ENCODE peak calls at places on chromosome 9, in seven cellular contexts. Y, G, Q, W, T, U and C are unnamed samples.

GRCh38 chr9:90099262-90099982 is 494.6 kb downstream of the GADD45G start:
- DNase-seq in Y (no peak), G (no peak), Q (peak; percentile 13), W (no peak), T (no peak), U (no peak), C (no peak)

GRCh38 chr9:96553070-96553469 is 66.6 kb downstream of the CDC14B start:
- DNase-seq in Y (no peak), G (no peak), Q (peak; percentile 88), W (no peak), T (no peak), U (no peak), C (no peak)

GRCh38 chr9:69549310-69550202 is 122.6 kb downstream of the APBA1 start:
- DNase-seq in Y (no peak), G (no peak), Q (peak; percentile 61), W (no peak), T (peak; percentile 78), U (no peak), C (no peak)

GRCh38 chr9:134621558-134622110 is 20.0 kb upstream of the COL5A1 start:
- DNase-seq in Y (peak; percentile 33), G (peak; percentile 1), Q (no peak), W (no peak), T (no peak), U (no peak), C (peak; percentile 13)

GRCh38 chr9:121912812-121913627 is 180.1 kb downstream of the TTLL11 start:
- DNase-seq in Y (no peak), G (no peak), Q (peak; percentile 44), W (no peak), T (no peak), U (no peak), C (no peak)

GRCh38 chr9:134497283-134497860 is 144.2 kb upstream of the COL5A1 start:
- DNase-seq in Y (peak; percentile 3), G (no peak), Q (peak; percentile 43), W (no peak), T (peak; percentile 86), U (no peak), C (no peak)

GRCh38 chr9:69115621-69116020 is 58.5 kb upstream of the TJP2 start:
- DNase-seq in Y (no peak), G (no peak), Q (no peak), W (no peak), T (peak; percentile 94), U (no peak), C (no peak)

GRCh38 chr9:89701221-89701798 is 96.5 kb downstream of the GADD45G start:
- DNase-seq in Y (no peak), G (no peak), Q (no peak), W (no peak), T (no peak), U (no peak), C (no peak)

GRCh38 chr9:18324928-18325327 is 149.0 kb upstream of the ADAMTSL1 start:
- DNase-seq in Y (no peak), G (no peak), Q (peak; percentile 46), W (no peak), T (no peak), U (no peak), C (no peak)

GRCh38 chr9:6024035-6024554 is 8.7 kb upstream of the RANBP6 start:
- DNase-seq in Y (no peak), G (no peak), Q (no peak), W (no peak), T (peak; percentile 58), U (no peak), C (no peak)

GRCh38 chr9:124899845-124900244 is 37.9 kb downstream of the ARPC5L start:
- DNase-seq in Y (no peak), G (no peak), Q (no peak), W (no peak), T (no peak), U (no peak), C (no peak)

GRCh38 chr9:127658431-127658830 is 46.4 kb downstream of the STXBP1 start:
- DNase-seq in Y (no peak), G (no peak), Q (no peak), W (no peak), T (no peak), U (no peak), C (no peak)

GRCh38 chr9:103242025-103242424 is 246.9 kb downstream of the CYLC2 start:
- DNase-seq in Y (no peak), G (no peak), Q (no peak), W (no peak), T (no peak), U (no peak), C (no peak)

GRCh38 chr9:112046181-112046580 is 128.9 kb downstream of the SUSD1 start:
- DNase-seq in Y (no peak), G (no peak), Q (peak; percentile 86), W (no peak), T (no peak), U (no peak), C (no peak)

GRCh38 chr9:126472446-126472845 is 141.3 kb upstream of the LMX1B start:
- DNase-seq in Y (no peak), G (no peak), Q (no peak), W (no peak), T (no peak), U (no peak), C (no peak)

GRCh38 chr9:21477466-21477865 is 4.6 kb downstream of the IFNE start:
- DNase-seq in Y (no peak), G (no peak), Q (no peak), W (no peak), T (no peak), U (no peak), C (no peak)

GRCh38 chr9:1198085-1198484 is 147.9 kb downstream of the DMRT2 start:
- DNase-seq in Y (no peak), G (no peak), Q (peak; percentile 34), W (no peak), T (no peak), U (no peak), C (no peak)

DNA sequence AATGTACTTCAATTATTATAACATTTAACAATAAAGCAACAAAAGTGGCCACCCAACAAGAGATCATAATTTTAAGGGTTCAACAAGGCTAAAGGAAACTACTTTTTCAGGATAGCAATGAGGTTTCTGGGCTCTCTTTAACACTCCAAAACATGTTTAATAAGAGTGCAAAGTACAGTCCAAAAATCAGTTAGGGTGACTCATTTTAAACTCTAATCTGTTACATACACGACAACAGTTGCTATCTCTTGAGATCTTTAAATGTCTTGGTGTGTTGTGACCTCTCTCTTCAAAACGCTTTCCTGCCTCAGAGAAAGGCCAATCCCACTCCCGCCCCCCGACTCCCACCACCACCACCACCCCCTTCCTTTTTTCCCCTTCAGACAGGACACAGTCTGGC is 11.5 kb downstream of the NFIB start:
- DNase-seq in Y (no peak), G (no peak), Q (no peak), W (no peak), T (no peak), U (no peak), C (no peak)
- H3K27ac ChIP-seq in Y (no peak overlapping the region), G (no peak overlapping the region), Q (no peak overlapping the region), W (peak overlapping the region; percentile 43), T (no peak overlapping the region), U (peak overlapping the region; percentile 99), C (peak overlapping the region; percentile 75)

GRCh38 chr9:3497406-3497805 is 28.4 kb downstream of the RFX3 start:
- DNase-seq in Y (no peak), G (no peak), Q (peak; percentile 73), W (no peak), T (peak; percentile 60), U (no peak), C (no peak)

GRCh38 chr9:3498691-3499090 is 27.1 kb downstream of the RFX3 start:
- DNase-seq in Y (no peak), G (no peak), Q (peak; percentile 34), W (no peak), T (no peak), U (no peak), C (no peak)

GRCh38 chr9:3497857-3498256 is 27.9 kb downstream of the RFX3 start:
- DNase-seq in Y (no peak), G (no peak), Q (no peak), W (no peak), T (no peak), U (no peak), C (no peak)

GRCh38 chr9:3502560-3503398 is 23.0 kb downstream of the RFX3 start:
- DNase-seq in Y (no peak), G (no peak), Q (peak; percentile 61), W (no peak), T (no peak), U (no peak), C (no peak)

DNA sequence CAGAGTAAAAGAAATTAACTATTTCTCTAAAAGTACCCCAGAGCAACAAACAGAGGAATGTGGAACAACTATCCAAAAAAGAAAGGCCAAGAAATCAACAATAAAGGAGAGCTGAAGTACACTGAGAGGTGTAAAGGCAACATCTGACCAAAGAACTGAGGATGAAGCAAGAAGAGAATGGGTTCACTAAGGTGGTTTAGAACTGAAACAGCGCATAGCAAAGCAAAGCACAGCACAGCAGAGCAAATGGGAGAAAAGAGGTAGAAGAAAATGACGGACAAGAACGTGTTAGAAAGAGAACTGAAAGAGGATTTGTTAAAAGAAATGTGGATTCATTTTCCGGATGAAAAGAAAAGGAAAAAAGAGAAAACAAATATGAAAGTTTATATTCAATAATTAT is 25.8 kb downstream of the RFX3 start:
- DNase-seq in Y (no peak), G (no peak), Q (no peak), W (no peak), T (no peak), U (no peak), C (no peak)
- H3K9me3 ChIP-seq in Y (no peaks in the 10 kb centered on the region), G (no peaks in the 10 kb centered on the region), Q (no peaks in the 10 kb centered on the region), W (no peaks in the 10 kb centered on the region), T (no peaks in the 10 kb centered on the region), U (no peaks in the 10 kb centered on the region), C (no peaks in the 10 kb centered on the region)

GRCh38 chr9:115689331-115689730 is 464.3 kb upstream of the PAPPA start:
- DNase-seq in Y (no peak), G (no peak), Q (no peak), W (no peak), T (no peak), U (no peak), C (no peak)

GRCh38 chr9:115691686-115692085 is 461.9 kb upstream of the PAPPA start:
- DNase-seq in Y (no peak), G (no peak), Q (peak; percentile 90), W (no peak), T (no peak), U (no peak), C (no peak)

GRCh38 chr9:115694014-115694413 is 459.6 kb upstream of the PAPPA start:
- DNase-seq in Y (no peak), G (no peak), Q (peak; percentile 93), W (no peak), T (no peak), U (no peak), C (no peak)

GRCh38 chr9:115691097-115691496 is 462.5 kb upstream of the PAPPA start:
- DNase-seq in Y (no peak), G (no peak), Q (peak; percentile 99), W (no peak), T (no peak), U (no peak), C (no peak)

DNA sequence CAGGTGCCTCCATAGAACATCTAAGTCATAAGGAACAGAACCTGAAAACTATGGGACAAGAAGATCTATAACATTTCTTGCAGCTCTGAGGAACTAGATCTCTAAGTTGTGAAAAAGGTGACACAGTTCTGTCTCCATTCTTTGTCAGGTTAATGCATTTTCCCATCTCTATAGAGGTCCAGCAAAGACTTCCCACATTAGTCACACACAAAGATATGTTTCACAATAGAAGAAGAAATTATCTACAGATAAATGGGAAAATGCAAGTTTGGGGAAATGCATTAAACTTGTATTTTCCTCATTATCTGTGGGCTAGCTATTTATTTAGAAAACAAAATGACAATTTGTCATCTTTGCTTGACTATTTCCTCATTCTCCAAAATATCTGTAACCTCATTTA is 458.6 kb upstream of the PAPPA start:
- DNase-seq in Y (no peak), G (no peak), Q (peak; percentile 32), W (no peak), T (no peak), U (no peak), C (no peak)
- H3K27ac ChIP-seq in Y (no peak overlapping the region), G (no peak overlapping the region), Q (no peak overlapping the region), W (no peak overlapping the region), T (peak overlapping the region; percentile 99), U (no peak overlapping the region), C (no peak overlapping the region)

GRCh38 chr9:135650408-135650807 is 11.1 kb upstream of the GLT6D1 start:
- DNase-seq in Y (no peak), G (no peak), Q (no peak), W (no peak), T (no peak), U (no peak), C (no peak)
- H3K9me3 ChIP-seq in Y (peaks cover 10% of the 10 kb centered on the region), G (peaks cover under 1% of the 10 kb centered on the region), Q (peaks cover 19% of the 10 kb centered on the region), W (peaks cover 12% of the 10 kb centered on the region), T (peaks cover 4% of the 10 kb centered on the region), U (no peaks in the 10 kb centered on the region), C (peaks cover 12% of the 10 kb centered on the region)